ENCODE peak calls at places on chromosome 7, in six cellular contexts. Z, E, W, H, L and R are unnamed samples.

GRCh38 chr7:23474098-23474828 is 4.0 kb upstream of the IGF2BP3 start:
- DNase-seq in Z (peak), E (peak), W (peak), H (peak), L (peak), R (peak)

GRCh38 chr7:155803418-155804376 is 8.6 kb downstream of the SHH start:
- DNase-seq in Z (no peak), E (peak), W (no peak), H (no peak), L (peak), R (peak)

GRCh38 chr7:133293390-133294110 is 40.7 kb downstream of the EXOC4 start:
- DNase-seq in Z (no peak), E (no peak), W (no peak), H (no peak), L (no peak), R (no peak)

GRCh38 chr7:33979807-33980355 is 74.5 kb downstream of the BMPER start:
- DNase-seq in Z (no peak), E (peak), W (no peak), H (peak), L (no peak), R (peak)

GRCh38 chr7:113875224-113875623 is 43.6 kb downstream of the PPP1R3A start:
- DNase-seq in Z (no peak), E (no peak), W (no peak), H (no peak), L (no peak), R (no peak)

GRCh38 chr7:150973571-150974451 is 4.3 kb downstream of the KCNH2 start:
- DNase-seq in Z (no peak), E (no peak), W (peak), H (no peak), L (peak), R (no peak)

GRCh38 chr7:30970594-30971094 is 6.9 kb downstream of the GHRHR start:
- DNase-seq in Z (no peak), E (peak), W (no peak), H (no peak), L (no peak), R (no peak)

GRCh38 chr7:54833021-54833467 is 74.0 kb upstream of the SEC61G start:
- DNase-seq in Z (no peak), E (no peak), W (no peak), H (no peak), L (no peak), R (no peak)

GRCh38 chr7:159036916-159037605 is 107.6 kb downstream of the VIPR2 start:
- DNase-seq in Z (no peak), E (no peak), W (no peak), H (no peak), L (no peak), R (no peak)

GRCh38 chr7:140196361-140197217 is 19.8 kb upstream of the KDM7A start:
- DNase-seq in Z (no peak), E (peak), W (no peak), H (no peak), L (no peak), R (no peak)

GRCh38 chr7:107344799-107345198 is 125.1 kb upstream of the GPR22 start:
- DNase-seq in Z (no peak), E (no peak), W (no peak), H (no peak), L (peak), R (no peak)

GRCh38 chr7:77855371-77856083 is 57.0 kb downstream of the PHTF2 start:
- DNase-seq in Z (no peak), E (peak), W (peak), H (no peak), L (no peak), R (no peak)

GRCh38 chr7:142196066-142196840 is 61.6 kb downstream of the PRSS58 start:
- DNase-seq in Z (no peak), E (no peak), W (no peak), H (no peak), L (no peak), R (no peak)

GRCh38 chr7:50331564-50332208 is 27.2 kb downstream of the IKZF1 start:
- DNase-seq in Z (no peak), E (no peak), W (no peak), H (no peak), L (no peak), R (no peak)

GRCh38 chr7:46754135-46754730 is 827.7 kb downstream of the TNS3 start:
- DNase-seq in Z (no peak), E (no peak), W (no peak), H (no peak), L (no peak), R (no peak)

GRCh38 chr7:87878208-87878735 is 2.0 kb downstream of the DBF4 start:
- DNase-seq in Z (no peak), E (no peak), W (no peak), H (no peak), L (no peak), R (no peak)

GRCh38 chr7:69787736-69788431 is 189.6 kb downstream of the AUTS2 start:
- DNase-seq in Z (no peak), E (peak), W (peak), H (no peak), L (no peak), R (no peak)

GRCh38 chr7:73573276-73573675 is 5.1 kb downstream of the TBL2 start:
- DNase-seq in Z (no peak), E (no peak), W (no peak), H (no peak), L (peak), R (no peak)

GRCh38 chr7:22572292-22572691 is 72.3 kb upstream of the STEAP1B start:
- DNase-seq in Z (no peak), E (no peak), W (no peak), H (no peak), L (no peak), R (peak)

GRCh38 chr7:113504691-113505090 is 386.3 kb upstream of the SMIM30 start:
- DNase-seq in Z (no peak), E (no peak), W (no peak), H (no peak), L (no peak), R (no peak)

GRCh38 chr7:90485734-90486316 is 16.4 kb downstream of the PTTG1IP2 start:
- DNase-seq in Z (no peak), E (no peak), W (no peak), H (no peak), L (no peak), R (no peak)

GRCh38 chr7:6460990-6461584 is 13.3 kb upstream of the DAGLB start:
- DNase-seq in Z (no peak), E (no peak), W (no peak), H (no peak), L (no peak), R (no peak)

GRCh38 chr7:148983220-148984146 is 44.8 kb downstream of the PDIA4 start:
- DNase-seq in Z (peak), E (peak), W (peak), H (peak), L (peak), R (peak)